ENCODE peak calls at places on chromosomes 6 and 20, in eight cellular contexts. One of them, this sample, is unnamed.

GRCh38 chr6:169722362-169723199 is 1.7 kb downstream of the PHF10 start:
- DNase-seq in breast epithelium: peak; percentile 32
- DNase-seq in uterus: no peak
- DNase-seq in ovary: peak; percentile 57
- DNase-seq in A549: peak; percentile 40
- DNase-seq in spleen: peak; percentile 87
- DNase-seq in prostate gland: peak; percentile 43
- DNase-seq in transverse colon: peak; percentile 54
- DNase-seq in this sample: peak; percentile 50

GRCh38 chr6:169045486-169045885 is 208.2 kb downstream of the THBS2 start:
- DNase-seq in breast epithelium: no peak
- DNase-seq in uterus: no peak
- DNase-seq in ovary: no peak
- DNase-seq in A549: no peak
- DNase-seq in spleen: no peak
- DNase-seq in prostate gland: peak; percentile 14
- DNase-seq in transverse colon: no peak
- DNase-seq in this sample: no peak

GRCh38 chr6:21750479-21751018 is 157.0 kb downstream of the SOX4 start:
- DNase-seq in breast epithelium: no peak
- DNase-seq in uterus: no peak
- DNase-seq in ovary: no peak
- DNase-seq in A549: no peak
- DNase-seq in spleen: no peak
- DNase-seq in prostate gland: no peak
- DNase-seq in transverse colon: no peak
- DNase-seq in this sample: no peak

GRCh38 chr6:73394577-73395354 is at the start of gene DDX43:
- DNase-seq in breast epithelium: no peak
- DNase-seq in uterus: peak; percentile 50
- DNase-seq in ovary: peak; percentile 67
- DNase-seq in A549: no peak
- DNase-seq in spleen: peak; percentile 84
- DNase-seq in prostate gland: peak; percentile 10
- DNase-seq in transverse colon: peak; percentile 45
- DNase-seq in this sample: peak; percentile 61

GRCh38 chr6:32973144-32973854 is 4.9 kb downstream of the BRD2 start:
- DNase-seq in breast epithelium: no peak
- DNase-seq in uterus: peak; percentile 50
- DNase-seq in ovary: no peak
- DNase-seq in A549: peak; percentile 43
- DNase-seq in spleen: no peak
- DNase-seq in prostate gland: peak; percentile 39
- DNase-seq in transverse colon: peak; percentile 41
- DNase-seq in this sample: peak; percentile 36

GRCh38 chr6:46816626-46817025 is 23.4 kb downstream of the MEP1A start:
- DNase-seq in breast epithelium: no peak
- DNase-seq in uterus: no peak
- DNase-seq in ovary: no peak
- DNase-seq in A549: no peak
- DNase-seq in spleen: no peak
- DNase-seq in prostate gland: no peak
- DNase-seq in transverse colon: no peak
- DNase-seq in this sample: no peak

GRCh38 chr20:38620501-38620900 is 18.9 kb downstream of the ARHGAP40 start:
- DNase-seq in breast epithelium: no peak
- DNase-seq in uterus: no peak
- DNase-seq in ovary: no peak
- DNase-seq in A549: no peak
- DNase-seq in spleen: no peak
- DNase-seq in prostate gland: no peak
- DNase-seq in transverse colon: no peak
- DNase-seq in this sample: no peak

GRCh38 chr6:102114402-102114801 is 720.9 kb downstream of the GRIK2 start:
- DNase-seq in breast epithelium: no peak
- DNase-seq in uterus: no peak
- DNase-seq in ovary: no peak
- DNase-seq in A549: peak; percentile 1
- DNase-seq in spleen: no peak
- DNase-seq in prostate gland: no peak
- DNase-seq in transverse colon: no peak
- DNase-seq in this sample: no peak

GRCh38 chr6:90003069-90003800 is 109.0 kb downstream of the GJA10 start:
- DNase-seq in breast epithelium: no peak
- DNase-seq in uterus: no peak
- DNase-seq in ovary: no peak
- DNase-seq in A549: no peak
- DNase-seq in spleen: no peak
- DNase-seq in prostate gland: no peak
- DNase-seq in transverse colon: peak; percentile 12
- DNase-seq in this sample: no peak

GRCh38 chr6:144134737-144135136 is 15.6 kb upstream of the STX11 start:
- DNase-seq in breast epithelium: no peak
- DNase-seq in uterus: no peak
- DNase-seq in ovary: no peak
- DNase-seq in A549: no peak
- DNase-seq in spleen: no peak
- DNase-seq in prostate gland: no peak
- DNase-seq in transverse colon: no peak
- DNase-seq in this sample: no peak

GRCh38 chr20:63248835-63249591 is 5.2 kb downstream of the NKAIN4 start:
- DNase-seq in breast epithelium: no peak
- DNase-seq in uterus: no peak
- DNase-seq in ovary: no peak
- DNase-seq in A549: no peak
- DNase-seq in spleen: no peak
- DNase-seq in prostate gland: no peak
- DNase-seq in transverse colon: no peak
- DNase-seq in this sample: peak; percentile 80

GRCh38 chr20:18048191-18048590 is 9.5 kb downstream of the OVOL2 start:
- DNase-seq in breast epithelium: no peak
- DNase-seq in uterus: no peak
- DNase-seq in ovary: no peak
- DNase-seq in A549: no peak
- DNase-seq in spleen: no peak
- DNase-seq in prostate gland: no peak
- DNase-seq in transverse colon: no peak
- DNase-seq in this sample: no peak

DNA sequence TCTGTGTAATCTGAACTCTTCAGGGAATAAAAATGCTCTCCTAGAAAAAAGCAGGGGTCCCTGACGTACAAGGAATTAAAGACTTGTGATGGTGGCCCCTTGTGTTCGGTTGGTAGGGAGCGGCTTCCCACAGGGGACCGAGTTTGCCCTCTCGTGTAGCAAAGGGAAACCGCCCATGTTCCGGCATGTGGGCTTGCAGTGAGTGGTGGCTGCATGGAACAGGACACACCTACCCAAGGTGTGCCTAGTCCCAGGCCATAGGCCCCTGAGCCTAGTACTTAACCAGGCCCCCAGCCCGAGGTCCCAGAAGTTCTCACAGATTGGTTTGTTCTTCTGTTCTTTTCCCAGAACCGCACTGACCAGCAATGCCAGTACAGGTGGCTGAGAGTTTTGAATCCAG is 15.5 kb downstream of the MYBL2 start:
- DNase-seq in breast epithelium: no peak
- DNase-seq in uterus: no peak
- DNase-seq in ovary: no peak
- DNase-seq in A549: no peak
- DNase-seq in spleen: peak; percentile 81
- DNase-seq in prostate gland: no peak
- DNase-seq in transverse colon: peak; percentile 38
- DNase-seq in this sample: no peak
- H3K27ac ChIP-seq in breast epithelium: no peak overlapping the region
- H3K27ac ChIP-seq in uterus: no peak overlapping the region
- H3K27ac ChIP-seq in ovary: no peak overlapping the region
- H3K27ac ChIP-seq in A549: no peak overlapping the region
- H3K27ac ChIP-seq in spleen: peak overlapping the region; percentile 85
- H3K27ac ChIP-seq in prostate gland: no peak overlapping the region
- H3K27ac ChIP-seq in transverse colon: no peak overlapping the region
- H3K27ac ChIP-seq in this sample: no peak overlapping the region

DNA sequence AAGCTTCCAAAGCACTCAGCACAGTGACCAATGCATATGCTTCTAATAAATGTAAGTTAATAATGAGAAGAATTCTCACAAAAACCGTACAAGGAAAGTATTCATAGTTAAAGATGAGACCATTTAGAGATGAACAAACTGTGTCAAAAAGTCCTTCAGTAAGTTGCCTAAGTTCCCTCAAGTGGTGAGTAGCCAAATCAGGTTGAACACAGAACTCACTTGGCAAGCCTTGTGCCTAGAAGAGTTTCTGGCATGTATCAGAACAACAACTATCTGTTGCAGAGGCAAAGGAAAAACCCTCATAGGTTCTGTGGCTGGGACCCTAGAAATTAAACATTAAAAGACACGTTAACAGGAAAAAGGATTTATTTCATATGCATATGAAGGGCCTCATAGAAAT is 129.6 kb upstream of the DOK5 start:
- DNase-seq in breast epithelium: no peak
- DNase-seq in uterus: no peak
- DNase-seq in ovary: no peak
- DNase-seq in A549: no peak
- DNase-seq in spleen: no peak
- DNase-seq in prostate gland: no peak
- DNase-seq in transverse colon: no peak
- DNase-seq in this sample: no peak
- H3K4me3 ChIP-seq in breast epithelium: no peak overlapping the region
- H3K4me3 ChIP-seq in uterus: no peak overlapping the region
- H3K4me3 ChIP-seq in ovary: no peak overlapping the region
- H3K4me3 ChIP-seq in A549: no peak overlapping the region
- H3K4me3 ChIP-seq in spleen: no peak overlapping the region
- H3K4me3 ChIP-seq in prostate gland: no peak overlapping the region
- H3K4me3 ChIP-seq in transverse colon: no peak overlapping the region
- H3K4me3 ChIP-seq in this sample: no peak overlapping the region

GRCh38 chr20:41143354-41143753 is 6.0 kb downstream of the PLCG1 start:
- DNase-seq in breast epithelium: no peak
- DNase-seq in uterus: no peak
- DNase-seq in ovary: no peak
- DNase-seq in A549: no peak
- DNase-seq in spleen: no peak
- DNase-seq in prostate gland: no peak
- DNase-seq in transverse colon: peak; percentile 4
- DNase-seq in this sample: peak; percentile 71
- TF ChIP-seq POLR2A in breast epithelium: no peak
- TF ChIP-seq POLR2A in uterus: no peak
- TF ChIP-seq POLR2A in ovary: no peak
- TF ChIP-seq POLR2A in A549: no peak
- TF ChIP-seq POLR2A in spleen: no peak
- TF ChIP-seq POLR2A in prostate gland: no peak
- TF ChIP-seq POLR2A in transverse colon: no peak
- TF ChIP-seq POLR2A in this sample: peak; percentile 40

DNA sequence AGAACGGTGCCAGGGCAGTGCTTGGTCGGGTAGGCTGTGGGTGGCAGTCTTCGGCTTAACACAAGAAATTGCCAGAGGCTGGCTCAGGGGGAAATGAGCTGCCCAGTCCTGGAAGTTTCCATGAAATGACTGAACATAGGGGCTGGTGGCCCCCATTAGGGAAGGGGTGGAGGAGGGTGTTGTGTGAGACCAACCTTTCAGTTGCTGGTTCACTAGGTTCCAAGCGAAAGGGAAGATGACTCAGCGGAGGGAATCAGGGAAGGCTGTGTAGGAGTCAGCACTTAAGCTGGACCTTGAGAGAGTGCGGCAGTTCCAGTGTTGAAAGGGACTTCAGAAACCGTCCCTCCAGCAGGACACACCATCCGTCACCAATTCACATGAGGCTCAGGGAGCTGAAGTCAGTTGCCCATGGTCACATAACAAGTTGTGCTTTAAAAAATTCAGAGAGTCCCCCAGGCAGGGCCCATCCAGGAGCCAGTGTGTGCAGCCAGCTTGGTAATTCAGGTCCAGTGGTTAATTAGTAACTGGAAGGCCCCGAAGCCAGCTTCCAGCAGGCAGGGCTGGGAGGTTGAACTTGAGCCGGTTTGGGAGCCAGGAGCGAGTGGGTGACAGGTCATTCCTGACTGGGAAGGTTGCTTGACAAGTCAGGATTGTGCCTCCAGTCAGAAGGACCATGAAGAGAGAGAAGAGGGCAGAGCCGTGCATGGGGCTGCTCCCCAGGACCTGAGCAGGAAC is at the start of gene SGK2:
- DNase-seq in breast epithelium: no peak
- DNase-seq in uterus: no peak
- DNase-seq in ovary: no peak
- DNase-seq in A549: peak; percentile 87
- DNase-seq in spleen: peak; percentile 47
- DNase-seq in prostate gland: no peak
- DNase-seq in transverse colon: peak; percentile 88
- DNase-seq in this sample: no peak
- H3K27ac ChIP-seq in breast epithelium: no peak within 1 kb of the TSS
- H3K27ac ChIP-seq in uterus: no peak within 1 kb of the TSS
- H3K27ac ChIP-seq in ovary: no peak within 1 kb of the TSS
- H3K27ac ChIP-seq in A549: peak within 1 kb of the TSS; percentile 97
- H3K27ac ChIP-seq in spleen: no peak within 1 kb of the TSS
- H3K27ac ChIP-seq in prostate gland: no peak within 1 kb of the TSS
- H3K27ac ChIP-seq in transverse colon: peak within 1 kb of the TSS; percentile 88
- H3K27ac ChIP-seq in this sample: no peak within 1 kb of the TSS

GRCh38 chr6:44270526-44271405 is 516 bp downstream of the TMEM151B start:
- DNase-seq in breast epithelium: no peak
- DNase-seq in uterus: no peak
- DNase-seq in ovary: peak; percentile 47
- DNase-seq in A549: no peak
- DNase-seq in spleen: peak; percentile 77
- DNase-seq in prostate gland: no peak
- DNase-seq in transverse colon: no peak
- DNase-seq in this sample: no peak
- H3K4me3 ChIP-seq in breast epithelium: peak overlapping the region; percentile 11
- H3K4me3 ChIP-seq in uterus: peak overlapping the region; percentile 17
- H3K4me3 ChIP-seq in ovary: no peak overlapping the region
- H3K4me3 ChIP-seq in A549: peak overlapping the region; percentile 53
- H3K4me3 ChIP-seq in spleen: no peak overlapping the region
- H3K4me3 ChIP-seq in prostate gland: peak overlapping the region; percentile 45
- H3K4me3 ChIP-seq in transverse colon: peak overlapping the region; percentile 38
- H3K4me3 ChIP-seq in this sample: no peak overlapping the region

DNA sequence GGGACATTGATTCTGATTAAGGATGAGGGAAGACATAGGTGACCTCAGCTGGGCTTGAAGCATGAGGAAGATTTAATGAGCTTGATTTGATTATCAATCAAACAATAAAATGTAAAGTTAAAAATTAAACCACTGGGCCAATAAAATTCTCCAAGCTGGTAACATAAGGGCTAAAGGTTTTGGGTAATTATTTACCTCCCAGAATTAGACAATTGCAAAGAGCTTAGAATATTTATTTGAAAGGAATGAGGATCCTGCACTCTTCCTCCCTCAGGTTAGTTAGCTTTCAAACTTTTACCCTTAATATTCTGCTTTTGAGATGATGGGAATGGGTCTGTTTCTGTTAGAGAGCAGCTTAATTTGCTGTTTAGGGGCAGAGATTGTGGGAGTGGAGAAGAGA is at the start of gene SLC17A4:
- DNase-seq in breast epithelium: no peak
- DNase-seq in uterus: no peak
- DNase-seq in ovary: no peak
- DNase-seq in A549: no peak
- DNase-seq in spleen: no peak
- DNase-seq in prostate gland: no peak
- DNase-seq in transverse colon: no peak
- DNase-seq in this sample: no peak
- TF ChIP-seq POLR2A in breast epithelium: no peak
- TF ChIP-seq POLR2A in uterus: no peak
- TF ChIP-seq POLR2A in ovary: no peak
- TF ChIP-seq POLR2A in A549: no peak
- TF ChIP-seq POLR2A in spleen: no peak
- TF ChIP-seq POLR2A in prostate gland: no peak
- TF ChIP-seq POLR2A in transverse colon: peak; percentile 23
- TF ChIP-seq POLR2A in this sample: no peak